ENCODE peak calls at places on chromosomes 6 and 20, in five cellular contexts. O is OCI-LY7, X is fibroblast of mammary gland, T is neural progenitor cell, I is HepG2. B is an unnamed sample.
A peak's percentile ranks its signal among the peaks of the same experiment; 100 is the strongest.

GRCh38 chr20:34558320-34559202 is at the start of gene MAP1LC3A:
- DNase-seq in O (no peak), X (peak; percentile 93), T (peak; percentile 98), I (no peak), B (peak; percentile 91)

GRCh38 chr6:158536891-158537798 is 22.7 kb upstream of the TMEM181 start:
- DNase-seq in O (no peak), X (peak; percentile 29), T (peak; percentile 86), I (peak; percentile 56), B (peak; percentile 20)

GRCh38 chr6:162819284-162819683 is 91.5 kb downstream of the PACRG start:
- DNase-seq in O (no peak), X (no peak), T (no peak), I (no peak), B (no peak)

GRCh38 chr6:25223421-25224052 is 55.6 kb upstream of the CARMIL1 start:
- DNase-seq in O (peak; percentile 79), X (peak; percentile 80), T (peak; percentile 77), I (peak; percentile 54), B (peak; percentile 77)

GRCh38 chr6:148835920-148836441 is 89.2 kb downstream of the UST start:
- DNase-seq in O (no peak), X (peak; percentile 96), T (no peak), I (no peak), B (peak; percentile 48)

GRCh38 chr6:35086636-35087360 is 54.3 kb downstream of the TCP11 start:
- DNase-seq in O (no peak), X (no peak), T (no peak), I (no peak), B (no peak)

GRCh38 chr6:14117158-14118090 is at the start of gene CD83:
- DNase-seq in O (peak; percentile 89), X (peak; percentile 32), T (peak; percentile 75), I (peak; percentile 13), B (peak; percentile 78)

GRCh38 chr20:8523684-8524083 is 391.6 kb downstream of the PLCB1 start:
- DNase-seq in O (peak; percentile 33), X (no peak), T (peak; percentile 15), I (no peak), B (no peak)

GRCh38 chr6:166156942-166157341 is 10.7 kb downstream of the TBXT start:
- DNase-seq in O (no peak), X (peak; percentile 10), T (peak; percentile 44), I (peak; percentile 6), B (no peak)

GRCh38 chr6:149964243-149965190 is 774 bp downstream of the ULBP1 start:
- DNase-seq in O (no peak), X (peak; percentile 46), T (peak; percentile 46), I (no peak), B (peak; percentile 35)

GRCh38 chr6:142121342-142121741 is 11.4 kb upstream of the GJE1 start:
- DNase-seq in O (no peak), X (no peak), T (no peak), I (no peak), B (no peak)

GRCh38 chr6:73854998-73855718 is 159.2 kb downstream of the CD109 start:
- DNase-seq in O (peak; percentile 58), X (peak; percentile 77), T (peak; percentile 75), I (peak; percentile 46), B (peak; percentile 4)

GRCh38 chr6:159461266-159461665 is 231.8 kb downstream of the SOD2 start:
- DNase-seq in O (peak; percentile 27), X (no peak), T (no peak), I (no peak), B (no peak)

GRCh38 chr20:52031574-52032303 is 159.8 kb downstream of the ZFP64 start:
- DNase-seq in O (no peak), X (peak; percentile 74), T (no peak), I (peak; percentile 95), B (peak; percentile 58)

GRCh38 chr6:85594197-85594930 is 706 bp upstream of the SNX14 start:
- DNase-seq in O (peak; percentile 52), X (peak; percentile 25), T (peak; percentile 40), I (no peak), B (peak; percentile 74)
- TF ChIP-seq CTCF in O (no peak), X (no peak), T (no peak), I (no peak), B (no peak)

GRCh38 chr6:16403831-16404230 is 165.4 kb downstream of the GMPR start:
- DNase-seq in O (no peak), X (no peak), T (no peak), I (no peak), B (no peak)
- TF ChIP-seq CTCF in O (peak; percentile 52), X (peak; percentile 30), T (no peak), I (peak; percentile 5), B (peak; percentile 19)

DNA sequence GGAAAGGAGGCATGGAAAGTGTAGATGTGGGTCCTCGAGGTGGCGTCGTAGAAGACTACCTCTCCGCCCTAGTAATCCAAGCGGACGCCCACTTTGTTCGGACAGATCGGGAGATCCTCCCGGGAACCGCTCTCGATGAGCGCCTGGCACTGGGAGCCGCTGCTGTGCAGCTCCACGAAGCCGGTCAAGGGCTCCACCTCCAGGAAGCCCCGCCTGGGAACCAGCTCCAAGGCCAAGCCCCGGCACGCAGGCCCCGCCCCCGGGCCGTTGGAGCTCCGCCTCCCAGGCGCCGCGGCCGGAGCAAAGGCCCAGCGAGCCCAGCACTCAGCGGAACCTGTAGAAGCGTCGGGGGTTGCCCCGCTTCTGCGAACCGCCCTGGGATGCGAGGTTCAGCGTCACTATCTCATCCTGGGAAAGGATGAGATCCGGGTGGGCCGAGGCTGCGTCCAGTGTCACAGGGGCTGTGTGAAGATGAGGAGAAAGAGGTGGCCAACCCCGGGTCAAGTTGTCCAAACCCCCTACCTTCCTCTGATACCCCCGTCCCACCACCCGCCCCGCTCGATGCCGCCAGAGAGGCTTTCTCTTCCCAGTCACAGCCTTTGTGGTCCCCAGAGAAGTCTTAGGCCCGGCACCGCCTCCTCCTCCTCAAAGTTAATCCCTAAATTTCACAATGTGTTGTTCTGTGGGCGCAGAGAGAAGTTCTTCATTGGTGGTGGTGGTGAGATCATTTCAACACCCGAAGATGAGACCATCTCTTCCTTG is 10.8 kb downstream of the TRIM31 start:
- DNase-seq in O (peak; percentile 38), X (peak; percentile 82), T (peak; percentile 79), I (peak; percentile 90), B (peak; percentile 53)
- TF ChIP-seq CTCF in O (no peak), X (no peak), T (no peak), I (peak; percentile 74), B (no peak)

GRCh38 chr20:32870489-32870888 is 11.8 kb downstream of the EFCAB8 start:
- DNase-seq in O (no peak), X (no peak), T (no peak), I (no peak), B (no peak)
- TF ChIP-seq CTCF in O (no peak), X (no peak), T (no peak), I (no peak), B (no peak)

GRCh38 chr6:119030759-119031158 is 47.7 kb downstream of the FAM184A start:
- DNase-seq in O (no peak), X (no peak), T (no peak), I (no peak), B (no peak)
- TF ChIP-seq CTCF in O (no peak), X (no peak), T (no peak), I (no peak), B (no peak)

GRCh38 chr20:1418335-1418734 is 25.5 kb upstream of the FKBP1A start:
- DNase-seq in O (no peak), X (peak; percentile 87), T (no peak), I (no peak), B (no peak)

GRCh38 chr20:1417790-1418189 is 24.9 kb upstream of the FKBP1A start:
- DNase-seq in O (no peak), X (no peak), T (no peak), I (no peak), B (no peak)

GRCh38 chr20:1417273-1417672 is 24.4 kb upstream of the FKBP1A start:
- DNase-seq in O (no peak), X (peak; percentile 71), T (no peak), I (peak; percentile 70), B (no peak)

GRCh38 chr20:1414982-1415381 is 22.1 kb upstream of the FKBP1A start:
- DNase-seq in O (no peak), X (no peak), T (no peak), I (no peak), B (no peak)

GRCh38 chr20:1415667-1416468 is 23.0 kb upstream of the FKBP1A start:
- DNase-seq in O (no peak), X (peak; percentile 99), T (no peak), I (peak; percentile 91), B (peak; percentile 43)
- TF ChIP-seq CTCF in O (no peak), X (no peak), T (no peak), I (peak; percentile 11), B (no peak)

DNA sequence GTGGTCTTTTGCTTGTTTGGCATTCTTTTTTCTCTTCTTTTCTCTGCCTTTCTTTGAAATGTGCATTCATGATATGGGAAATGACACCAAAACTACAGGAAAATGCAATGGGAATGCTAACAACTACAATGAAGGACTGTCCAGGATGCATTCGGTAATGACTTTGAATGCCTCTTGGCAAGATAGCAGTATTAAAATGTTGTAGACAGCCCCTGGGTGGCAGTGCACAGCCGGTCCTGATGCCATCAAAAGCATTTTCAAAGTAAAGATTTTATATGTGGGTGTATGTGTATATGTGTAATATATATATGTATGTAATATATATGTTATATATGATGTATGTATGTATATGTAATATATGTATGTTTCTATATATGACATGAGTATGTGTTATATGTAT is 218.9 kb upstream of the MMS22L start:
- DNase-seq in O (no peak), X (no peak), T (no peak), I (no peak), B (no peak)
- TF ChIP-seq CTCF in O (no peak), X (no peak), T (no peak), I (no peak), B (no peak)

GRCh38 chr6:109081516-109081915 is 13.1 kb downstream of the SESN1 start:
- DNase-seq in O (peak; percentile 37), X (no peak), T (no peak), I (no peak), B (no peak)

GRCh38 chr6:109083657-109084056 is 11.0 kb downstream of the SESN1 start:
- DNase-seq in O (peak; percentile 52), X (no peak), T (no peak), I (no peak), B (no peak)

GRCh38 chr6:109081026-109081425 is 13.6 kb downstream of the SESN1 start:
- DNase-seq in O (no peak), X (no peak), T (no peak), I (no peak), B (no peak)

GRCh38 chr6:109079981-109080380 is 14.7 kb downstream of the SESN1 start:
- DNase-seq in O (peak; percentile 70), X (no peak), T (no peak), I (no peak), B (no peak)

GRCh38 chr6:109082178-109082577 is 12.5 kb downstream of the SESN1 start:
- DNase-seq in O (peak; percentile 64), X (peak; percentile 81), T (no peak), I (no peak), B (no peak)
- TF ChIP-seq CTCF in O (peak; percentile 50), X (peak; percentile 23), T (no peak), I (no peak), B (peak; percentile 24)

B was measured in activated CD8-positive, alpha-beta T cell treated with anti-CD3 and anti-CD28 coated beads for 36 hours.